ENCODE peak calls at places on chromosomes 2 and 18, in five cellular contexts. I is heart right ventricle, T is tibial artery, M is K562, Q is ascending aorta. B is an unnamed sample.

GRCh38 chr2:64204716-64205115 is 60.5 kb upstream of the PELI1 start:
- DNase-seq in I (no peak), T (no peak), M (no peak), Q (no peak), B (no peak)

GRCh38 chr18:22471546-22472131 is 53.9 kb upstream of the CTAGE1 start:
- DNase-seq in I (peak; percentile 82), T (peak; percentile 74), M (peak; percentile 43), Q (peak; percentile 47), B (no peak)

GRCh38 chr2:193695367-193695766 is 1500.6 kb upstream of the TMEFF2 start:
- DNase-seq in I (no peak), T (no peak), M (peak; percentile 1), Q (no peak), B (no peak)

GRCh38 chr2:62362561-62362960 is 143.4 kb downstream of the TMEM17 start:
- DNase-seq in I (no peak), T (no peak), M (no peak), Q (no peak), B (no peak)

GRCh38 chr2:83168377-83168776 is 1290.7 kb downstream of the SUCLG1 start:
- DNase-seq in I (no peak), T (no peak), M (no peak), Q (no peak), B (no peak)

GRCh38 chr2:28496781-28497180 is 921 bp downstream of the PLB1 start:
- DNase-seq in I (no peak), T (no peak), M (no peak), Q (no peak), B (no peak)

GRCh38 chr2:23603581-23603980 is 218.6 kb downstream of the KLHL29 start:
- DNase-seq in I (no peak), T (no peak), M (no peak), Q (no peak), B (no peak)

GRCh38 chr2:44807344-44808025 is 134.0 kb upstream of the SIX3 start:
- DNase-seq in I (no peak), T (no peak), M (no peak), Q (no peak), B (no peak)

GRCh38 chr2:7825591-7826312 is 856.1 kb upstream of the ID2 start:
- DNase-seq in I (no peak), T (no peak), M (no peak), Q (no peak), B (no peak)

GRCh38 chr2:47007221-47007825 is 91.7 kb upstream of the MCFD2 start:
- DNase-seq in I (no peak), T (no peak), M (no peak), Q (no peak), B (no peak)

GRCh38 chr2:150159300-150159699 is 328.2 kb downstream of the RND3 start:
- DNase-seq in I (no peak), T (no peak), M (no peak), Q (no peak), B (no peak)

GRCh38 chr18:7733642-7734041 is 166.5 kb downstream of the PTPRM start:
- DNase-seq in I (no peak), T (no peak), M (no peak), Q (no peak), B (no peak)

GRCh38 chr2:106523980-106524665 is 37.0 kb downstream of the CD8B2 start:
- DNase-seq in I (no peak), T (no peak), M (no peak), Q (no peak), B (no peak)

DNA sequence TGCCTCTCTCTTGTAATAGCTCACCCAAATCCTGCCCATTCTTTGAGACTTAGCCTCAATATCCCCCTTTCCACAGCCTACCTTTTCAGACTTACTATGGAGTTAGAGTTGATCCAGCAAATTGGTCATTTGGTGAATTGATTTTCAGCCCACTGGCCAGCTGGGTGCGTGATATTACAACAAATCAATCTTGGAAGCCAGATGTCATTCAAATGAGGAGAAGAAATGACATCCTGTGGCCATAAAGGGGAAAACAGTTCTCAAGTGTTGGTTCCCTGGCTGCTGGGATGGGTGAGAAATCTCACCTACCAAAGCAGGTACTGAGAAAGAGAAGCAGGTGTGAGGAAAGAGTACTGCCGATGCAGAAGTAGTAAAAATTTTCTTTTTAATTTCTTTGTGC is 36.7 kb upstream of the FOXI3 start:
- DNase-seq in I (no peak), T (no peak), M (no peak), Q (no peak), B (no peak)
- TF ChIP-seq CTCF in I (no peak), T (no peak), M (peak; percentile 57), Q (no peak), B (no peak)

DNA sequence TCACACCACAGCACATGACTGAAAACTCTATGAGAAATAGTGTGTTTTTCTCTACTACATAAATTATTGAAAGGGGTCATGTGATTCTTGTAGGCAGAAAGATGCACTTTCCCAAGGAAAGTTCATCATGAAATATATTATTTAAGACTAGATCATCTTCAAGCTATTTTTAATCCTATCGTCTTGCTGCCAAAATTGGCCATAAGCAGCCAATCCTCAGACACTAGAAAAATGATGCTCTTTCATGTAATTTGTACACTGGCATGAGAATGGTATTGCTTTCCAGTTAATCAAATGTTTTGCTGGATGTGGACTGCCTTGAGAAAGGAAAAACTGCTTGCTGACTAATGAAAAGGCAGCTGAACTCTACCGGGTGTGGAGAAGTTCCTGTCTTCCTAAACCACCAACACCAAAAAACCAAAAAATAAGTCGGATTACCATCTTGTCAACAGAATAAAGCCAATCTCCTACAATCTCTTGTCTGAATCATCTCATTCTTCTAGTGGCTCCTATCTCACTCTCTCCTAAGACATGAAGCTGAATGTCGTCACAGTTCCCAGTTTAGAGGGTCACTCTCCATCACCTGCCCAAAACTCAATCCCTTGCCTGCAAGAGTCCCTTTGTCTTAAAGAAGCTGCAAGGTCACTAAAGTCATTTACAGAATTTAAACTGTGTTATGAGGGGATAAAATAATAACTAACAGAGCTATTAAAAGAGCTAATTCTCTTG is 5.3 kb downstream of the BCL2 start:
- DNase-seq in I (no peak), T (no peak), M (no peak), Q (no peak), B (no peak)
- H3K4me3 ChIP-seq in I (no peak overlapping the region), T (no peak overlapping the region), M (no peak overlapping the region), Q (no peak overlapping the region), B (no peak overlapping the region)

DNA sequence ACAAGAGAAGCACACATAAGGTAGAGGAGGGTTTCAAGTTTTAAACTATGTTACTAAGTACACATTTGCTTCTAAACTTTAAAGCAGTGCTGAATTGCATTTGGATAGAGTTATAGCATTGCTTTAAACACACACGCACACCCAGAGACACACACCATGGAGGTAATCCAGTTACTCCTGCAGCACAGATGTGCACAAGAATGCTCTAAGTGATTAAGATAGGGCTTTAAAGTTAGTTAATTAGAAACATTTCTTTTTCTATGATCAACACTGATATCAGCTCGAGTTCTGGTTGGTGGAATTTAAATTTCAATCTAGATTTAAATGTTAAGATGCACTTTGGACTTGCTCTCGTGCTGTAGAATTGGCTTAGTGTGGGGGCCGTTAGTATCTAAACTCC is 492.3 kb downstream of the ZEB2 start:
- DNase-seq in I (no peak), T (no peak), M (no peak), Q (no peak), B (no peak)
- H3K27me3 ChIP-seq in I (no peaks in the 10 kb centered on the region), T (no peaks in the 10 kb centered on the region), M (no peaks in the 10 kb centered on the region), Q (no peaks in the 10 kb centered on the region), B (no peaks in the 10 kb centered on the region)

DNA sequence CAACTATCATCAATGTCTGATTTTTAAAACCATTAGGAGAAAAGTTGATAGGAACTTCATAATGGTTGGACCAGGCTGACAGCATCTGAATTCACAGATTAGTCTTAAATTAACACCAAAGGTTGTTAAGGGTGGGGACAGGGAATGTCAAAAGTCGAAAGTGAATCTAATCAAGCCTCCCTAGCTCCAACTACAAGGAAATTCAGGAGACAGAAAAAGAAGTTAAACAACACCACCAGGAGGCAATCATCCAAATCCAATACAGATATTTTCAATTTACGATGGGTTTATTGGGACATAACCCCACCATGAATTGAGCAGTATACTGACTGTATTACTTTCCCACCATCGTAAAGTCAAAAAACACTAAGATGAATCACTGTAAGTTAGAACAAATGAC is 32.8 kb downstream of the ATF2 start:
- DNase-seq in I (no peak), T (no peak), M (no peak), Q (no peak), B (no peak)
- TF ChIP-seq CTCF in I (no peak), T (no peak), M (no peak), Q (no peak), B (no peak)

GRCh38 chr2:238459081-238459629 is 32.4 kb downstream of the ASB1 start:
- DNase-seq in I (peak; percentile 67), T (peak; percentile 84), M (no peak), Q (no peak), B (no peak)
- H3K4me3 ChIP-seq in I (no peak overlapping the region), T (no peak overlapping the region), M (no peak overlapping the region), Q (no peak overlapping the region), B (no peak overlapping the region)

DNA sequence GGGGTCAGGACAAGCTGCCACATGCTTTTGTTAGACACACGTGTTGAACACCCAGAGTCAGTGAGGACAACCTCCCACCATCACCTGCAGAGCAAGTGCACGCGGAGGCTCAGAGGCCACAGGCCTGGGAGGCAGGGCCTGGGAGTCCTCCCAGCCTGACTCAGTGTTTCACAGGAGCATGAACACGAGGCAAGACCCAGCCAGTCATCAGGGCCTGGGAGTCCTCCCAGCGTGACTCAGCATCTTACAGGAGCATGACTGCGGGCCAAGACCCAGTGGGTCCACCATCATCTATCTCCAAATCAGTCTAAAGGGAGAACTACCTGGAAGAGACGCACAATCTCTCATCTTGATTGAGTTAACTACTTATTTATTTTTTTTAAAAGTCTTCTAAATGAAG is 112.6 kb upstream of the PXDN start:
- DNase-seq in I (no peak), T (no peak), M (peak; percentile 37), Q (no peak), B (no peak)
- H3K27me3 ChIP-seq in I (peaks cover 46% of the 10 kb centered on the region), T (peaks cover 26% of the 10 kb centered on the region), M (peaks cover 43% of the 10 kb centered on the region), Q (no peaks in the 10 kb centered on the region), B (peaks cover 3% of the 10 kb centered on the region)

GRCh38 chr2:96091141-96091710 is 25.1 kb downstream of the ADRA2B start:
- DNase-seq in I (no peak), T (no peak), M (no peak), Q (no peak), B (no peak)

GRCh38 chr2:96090181-96090500 is 26.2 kb downstream of the ADRA2B start:
- DNase-seq in I (no peak), T (no peak), M (no peak), Q (no peak), B (no peak)

GRCh38 chr2:96088340-96089335 is 27.7 kb downstream of the ADRA2B start:
- DNase-seq in I (no peak), T (no peak), M (no peak), Q (no peak), B (no peak)

GRCh38 chr2:96090527-96090926 is 25.8 kb downstream of the ADRA2B start:
- DNase-seq in I (no peak), T (no peak), M (no peak), Q (no peak), B (no peak)

DNA sequence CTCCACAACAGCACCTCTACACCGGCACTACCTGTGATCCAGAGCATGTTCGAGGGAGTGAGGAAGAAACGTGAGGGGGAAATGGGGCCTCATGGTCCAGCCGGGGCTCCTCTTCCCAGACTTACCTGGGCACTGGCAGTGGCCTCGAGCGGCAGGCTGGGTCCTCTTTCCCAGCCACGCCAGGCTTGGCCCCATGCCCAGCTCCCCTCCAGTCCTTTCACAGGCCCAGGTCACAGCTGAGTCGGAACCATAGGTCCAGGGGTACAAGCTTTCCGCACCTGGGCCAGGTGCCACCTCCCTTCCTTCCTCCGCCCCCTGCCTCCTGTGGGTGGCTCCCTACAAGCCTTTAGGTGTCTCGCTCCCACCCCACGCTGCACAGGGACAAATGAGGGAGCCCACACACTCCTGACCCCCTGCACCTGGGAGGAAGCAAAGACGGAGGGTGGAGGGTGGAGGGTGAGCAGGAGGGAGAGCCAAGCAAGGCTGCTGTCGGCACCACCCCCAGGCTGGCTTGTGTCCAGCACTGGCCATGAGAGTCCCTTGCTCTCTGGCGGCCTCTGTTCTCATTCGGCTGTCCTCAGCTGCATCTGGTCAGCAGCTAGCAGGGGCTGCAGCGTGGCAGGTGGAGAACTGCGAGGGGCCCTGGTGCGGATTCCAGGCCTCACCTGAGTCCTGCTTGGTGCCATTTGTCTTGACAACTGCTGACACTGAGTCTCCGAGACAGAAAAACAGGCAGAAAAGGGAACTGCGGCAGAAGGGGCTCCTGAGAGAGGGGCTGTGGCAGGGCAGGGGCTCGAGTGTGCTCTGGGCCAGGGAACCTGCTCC is 26.8 kb downstream of the ADRA2B start:
- DNase-seq in I (peak; percentile 42), T (no peak), M (peak; percentile 18), Q (no peak), B (no peak)
- TF ChIP-seq CTCF in I (no peak), T (no peak), M (no peak), Q (no peak), B (no peak)